ENCODE peak calls at places on chromosome 5, in six cellular contexts. E, T, R, Y, Q and N are unnamed samples.

GRCh38 chr5:63400079-63400478 is 562.2 kb downstream of the HTR1A start:
- DNase-seq in E (no peak), Y (no peak), Q (no peak), T (no peak), R (no peak), N (peak; percentile 2)

GRCh38 chr5:132096904-132097303 is 23.3 kb downstream of the CSF2 start:
- DNase-seq in T (no peak), Y (no peak), E (no peak), R (no peak), Q (no peak), N (no peak)

GRCh38 chr5:871596-872298 is 20.9 kb downstream of the BRD9 start:
- DNase-seq in Y (no peak), Q (no peak), T (no peak), R (no peak), E (no peak), N (no peak)

GRCh38 chr5:107513337-107514125 is 157.2 kb downstream of the EFNA5 start:
- DNase-seq in Y (no peak), E (no peak), Q (no peak), R (no peak), T (no peak), N (no peak)

GRCh38 chr5:90571147-90571773 is 12.7 kb downstream of the ADGRV1 start:
- DNase-seq in R (no peak), Y (no peak), T (no peak), E (no peak), Q (no peak), N (no peak)

GRCh38 chr5:97163360-97163764 is 19.7 kb downstream of the RIOK2 start:
- DNase-seq in T (no peak), Q (peak; percentile 24), E (no peak), R (peak; percentile 5), Y (no peak), N (no peak)

GRCh38 chr5:66417681-66418248 is 178.4 kb upstream of the MAST4 start:
- DNase-seq in R (no peak), T (no peak), Q (no peak), E (no peak), Y (no peak), N (no peak)

GRCh38 chr5:76855961-76856360 is 6.1 kb downstream of the S100Z start:
- DNase-seq in T (no peak), R (no peak), E (no peak), Q (no peak), Y (no peak), N (no peak)

GRCh38 chr5:81948349-81948748 is 23.5 kb upstream of the ATG10 start:
- DNase-seq in T (no peak), E (no peak), Q (no peak), Y (no peak), R (peak; percentile 65), N (no peak)

GRCh38 chr5:172549708-172550095 is 91.4 kb upstream of the NEURL1B start:
- DNase-seq in Q (no peak), T (no peak), Y (no peak), E (no peak), R (no peak), N (no peak)

GRCh38 chr5:113447651-113448050 is 12.9 kb upstream of the TSSK1B start:
- DNase-seq in R (no peak), Q (no peak), Y (no peak), E (no peak), T (no peak), N (no peak)

GRCh38 chr5:150107909-150108447 is 21.6 kb upstream of the CSF1R start:
- DNase-seq in T (peak; percentile 78), R (no peak), Q (no peak), Y (no peak), E (no peak), N (no peak)

GRCh38 chr5:150122536-150123481 is 32.8 kb downstream of the PDGFRB start:
- DNase-seq in T (no peak), E (no peak), Q (no peak), Y (no peak), R (no peak), N (no peak)

GRCh38 chr5:76771705-76772405 is 47.0 kb upstream of the F2RL1 start:
- DNase-seq in T (no peak), Q (no peak), R (no peak), E (no peak), Y (no peak), N (no peak)